ENCODE peak calls at places on chromosomes 3 and 15, in ten cellular contexts. I is NT2/D1; M is heart right ventricle; N is K562; H is keratinocyte; S is CD4-positive, CD25-positive, alpha-beta regulatory T cell; K is GM23248; A is mucosa of descending colon; E is ascending aorta; P is left lung. G is an unnamed sample.

GRCh38 chr3:168327836-168328235 is 232.1 kb upstream of the GOLIM4 start:
- DNase-seq in S (no peak), E (no peak), I (no peak), P (no peak), A (no peak), M (no peak), N (no peak), H (no peak), K (no peak), G (no peak)

GRCh38 chr15:62841891-62842559 is 200.5 kb upstream of the TPM1 start:
- DNase-seq in A (no peak), H (no peak), S (no peak), I (no peak), P (no peak), K (no peak), E (no peak), M (peak; percentile 45), N (no peak), G (no peak)

GRCh38 chr3:65144791-65145355 is 457.1 kb upstream of the ADAMTS9 start:
- DNase-seq in I (no peak), K (peak; percentile 69), H (no peak), E (no peak), M (no peak), N (no peak), S (no peak), A (no peak), P (no peak), G (no peak)

GRCh38 chr3:40213556-40213955 is 96.0 kb upstream of the EIF1B start:
- DNase-seq in H (no peak), K (no peak), P (no peak), I (no peak), A (no peak), M (no peak), N (no peak), E (no peak), S (no peak), G (no peak)

GRCh38 chr15:99994849-99995248 is 261.6 kb upstream of the LYSMD4 start:
- DNase-seq in K (no peak), I (no peak), S (no peak), P (no peak), A (no peak), H (no peak), N (no peak), E (peak; percentile 44), M (no peak), G (no peak)

GRCh38 chr15:53962646-53963561 is 15.3 kb upstream of the UNC13C start:
- DNase-seq in H (no peak), N (no peak), I (no peak), K (peak; percentile 26), A (peak; percentile 38), M (peak; percentile 4), S (peak; percentile 18), E (no peak), P (no peak), G (peak; percentile 63)

GRCh38 chr3:188274249-188274915 is 120.4 kb downstream of the LPP start:
- DNase-seq in H (no peak), S (no peak), K (peak; percentile 31), P (no peak), I (no peak), E (no peak), A (no peak), N (no peak), M (no peak), G (no peak)

GRCh38 chr3:195549931-195550519 is 6.9 kb upstream of the PPP1R2 start:
- DNase-seq in N (no peak), I (no peak), P (peak; percentile 49), A (peak; percentile 57), S (peak; percentile 91), H (no peak), K (no peak), M (no peak), E (peak; percentile 62), G (no peak)

GRCh38 chr3:69542265-69543079 is 156.6 kb upstream of the FRMD4B start:
- DNase-seq in K (peak; percentile 4), N (no peak), E (no peak), A (no peak), S (no peak), P (peak; percentile 64), I (peak; percentile 18), H (no peak), M (peak; percentile 35), G (peak; percentile 46)

GRCh38 chr3:130946876-130947275 is 53.0 kb downstream of the ATP2C1 start:
- DNase-seq in E (no peak), A (no peak), S (no peak), M (no peak), K (no peak), P (no peak), I (no peak), N (no peak), H (peak; percentile 35), G (no peak)

GRCh38 chr3:130948374-130948773 is 54.5 kb downstream of the ATP2C1 start:
- DNase-seq in H (no peak), A (no peak), I (no peak), P (no peak), N (no peak), E (no peak), M (no peak), S (no peak), K (no peak), G (no peak)

GRCh38 chr3:130948929-130949328 is 55.0 kb downstream of the ATP2C1 start:
- DNase-seq in M (no peak), P (no peak), I (no peak), H (no peak), S (peak; percentile 10), E (no peak), N (no peak), A (no peak), K (no peak), G (no peak)

GRCh38 chr3:130950641-130951040 is 56.8 kb downstream of the ATP2C1 start:
- DNase-seq in N (no peak), P (no peak), S (no peak), A (no peak), M (no peak), I (no peak), E (no peak), H (no peak), K (peak; percentile 66), G (no peak)

GRCh38 chr3:130950124-130950523 is 56.2 kb downstream of the ATP2C1 start:
- DNase-seq in K (no peak), I (no peak), P (no peak), N (no peak), E (no peak), A (no peak), S (no peak), H (no peak), M (no peak), G (no peak)
- H3K36me3 ChIP-seq in K (peaks cover 50% of the 10 kb centered on the region), I (peaks cover 52% of the 10 kb centered on the region), P (no peaks in the 10 kb centered on the region), N (peaks cover 45% of the 10 kb centered on the region), E (peaks cover 49% of the 10 kb centered on the region), A (no peaks in the 10 kb centered on the region), S (peaks cover 60% of the 10 kb centered on the region), H (peaks cover 10% of the 10 kb centered on the region), M (no peaks in the 10 kb centered on the region), G (peaks cover 33% of the 10 kb centered on the region)

GRCh38 chr15:67828379-67828968 is 3.2 kb downstream of the SKOR1 start:
- DNase-seq in I (no peak), A (no peak), P (no peak), N (no peak), H (no peak), K (no peak), E (no peak), M (no peak), S (no peak), G (no peak)

GRCh38 chr15:67826717-67827560 is 1.6 kb downstream of the SKOR1 start:
- DNase-seq in M (no peak), N (no peak), A (no peak), H (no peak), E (no peak), K (no peak), S (no peak), P (no peak), I (no peak), G (no peak)

GRCh38 chr15:67825880-67826716 is 789 bp downstream of the SKOR1 start:
- DNase-seq in I (no peak), K (no peak), M (no peak), A (no peak), P (no peak), E (no peak), N (no peak), S (peak; percentile 42), H (no peak), G (no peak)

GRCh38 chr15:67828969-67829646 is 3.8 kb downstream of the SKOR1 start:
- DNase-seq in H (no peak), N (no peak), A (no peak), K (no peak), S (no peak), M (no peak), E (no peak), P (no peak), I (no peak), G (no peak)

GRCh38 chr15:67827561-67828378 is 2.5 kb downstream of the SKOR1 start:
- DNase-seq in P (no peak), S (no peak), E (no peak), H (no peak), I (no peak), N (no peak), K (no peak), M (no peak), A (no peak), G (no peak)
- H3K4me3 ChIP-seq in P (no peak overlapping the region), S (no peak overlapping the region), E (peak overlapping the region; percentile 22), H (no peak overlapping the region), I (peak overlapping the region; percentile 18), N (no peak overlapping the region), K (no peak overlapping the region), M (peak overlapping the region; percentile 22), A (no peak overlapping the region), G (no peak overlapping the region)

GRCh38 chr3:61727435-61727834 is 166.1 kb downstream of the PTPRG start:
- DNase-seq in M (no peak), A (no peak), P (no peak), H (no peak), E (no peak), I (no peak), K (no peak), N (no peak), S (no peak), G (no peak)

GRCh38 chr3:61725851-61726333 is 164.5 kb downstream of the PTPRG start:
- DNase-seq in I (no peak), E (no peak), H (no peak), M (no peak), S (no peak), K (peak; percentile 42), A (no peak), N (no peak), P (no peak), G (no peak)

GRCh38 chr3:61723038-61723437 is 161.7 kb downstream of the PTPRG start:
- DNase-seq in P (no peak), M (no peak), A (no peak), K (no peak), S (no peak), I (no peak), H (no peak), E (no peak), N (no peak), G (no peak)

GRCh38 chr3:61724183-61724582 is 162.8 kb downstream of the PTPRG start:
- DNase-seq in E (no peak), I (no peak), N (no peak), P (no peak), K (no peak), M (no peak), A (no peak), S (no peak), H (no peak), G (no peak)

GRCh38 chr3:61724801-61725200 is 163.4 kb downstream of the PTPRG start:
- DNase-seq in E (no peak), M (no peak), I (no peak), A (no peak), S (no peak), H (no peak), P (no peak), N (no peak), K (no peak), G (no peak)
- H3K4me1 ChIP-seq in E (no peaks in the 10 kb centered on the region), M (peaks cover 3% of the 10 kb centered on the region), I (no peaks in the 10 kb centered on the region), A (peaks cover 2% of the 10 kb centered on the region), S (no peaks in the 10 kb centered on the region), H (no peaks in the 10 kb centered on the region), P (no peaks in the 10 kb centered on the region), N (no peaks in the 10 kb centered on the region), K (no peaks in the 10 kb centered on the region), G (peaks cover 2% of the 10 kb centered on the region)

GRCh38 chr3:5144316-5144994 is 22.4 kb downstream of the ARL8B start:
- DNase-seq in A (no peak), P (no peak), H (no peak), M (no peak), I (no peak), E (no peak), K (no peak), N (no peak), S (no peak), G (no peak)
- H3K36me3 ChIP-seq in A (no peaks in the 10 kb centered on the region), P (no peaks in the 10 kb centered on the region), H (no peaks in the 10 kb centered on the region), M (no peaks in the 10 kb centered on the region), I (peaks cover 26% of the 10 kb centered on the region), E (no peaks in the 10 kb centered on the region), K (no peaks in the 10 kb centered on the region), N (peaks cover 7% of the 10 kb centered on the region), S (peaks cover 32% of the 10 kb centered on the region), G (no peaks in the 10 kb centered on the region)

G was measured in HAP-1.